ENCODE peak calls at places on chromosome 1, in eight cellular contexts. I, G, H, E, K, S, R and T are unnamed samples.

GRCh38 chr1:7389786-7390603 is 381.1 kb upstream of the VAMP3 start:
- DNase-seq in I (no peak), G (no peak), H (no peak), E (no peak), K (no peak), S (no peak), R (no peak), T (no peak)

GRCh38 chr1:229579101-229579651 is 20.7 kb upstream of the ABCB10 start:
- DNase-seq in I (peak), G (peak), H (peak), E (peak), K (peak), S (no peak), R (peak), T (peak)

GRCh38 chr1:154759196-154759595 is 110.9 kb downstream of the KCNN3 start:
- DNase-seq in I (no peak), G (no peak), H (no peak), E (no peak), K (no peak), S (no peak), R (no peak), T (no peak)

GRCh38 chr1:240304466-240304865 is 212.8 kb downstream of the FMN2 start:
- DNase-seq in I (no peak), G (no peak), H (no peak), E (no peak), K (no peak), S (no peak), R (no peak), T (no peak)

GRCh38 chr1:33275200-33275599 is 18.9 kb downstream of the ZNF362 start:
- DNase-seq in I (no peak), G (no peak), H (no peak), E (no peak), K (no peak), S (no peak), R (no peak), T (no peak)

GRCh38 chr1:190608282-190608681 is 130.6 kb upstream of the BRINP3 start:
- DNase-seq in I (no peak), G (no peak), H (no peak), E (no peak), K (no peak), S (no peak), R (no peak), T (no peak)

GRCh38 chr1:116855220-116855619 is 54.5 kb upstream of the PTGFRN start:
- DNase-seq in I (peak), G (peak), H (no peak), E (no peak), K (peak), S (no peak), R (peak), T (no peak)

GRCh38 chr1:81802601-81803422 is 2.1 kb downstream of the ADGRL2 start:
- DNase-seq in I (peak), G (peak), H (peak), E (no peak), K (peak), S (peak), R (peak), T (peak)

GRCh38 chr1:15956150-15956549 is 19.8 kb downstream of the ZBTB17 start:
- DNase-seq in I (no peak), G (no peak), H (no peak), E (no peak), K (peak), S (peak), R (peak), T (no peak)

GRCh38 chr1:161139765-161140164 is 7.3 kb upstream of the DEDD start:
- DNase-seq in I (no peak), G (no peak), H (peak), E (no peak), K (peak), S (peak), R (peak), T (peak)

GRCh38 chr1:159079518-159079917 is 3.0 kb upstream of the AIM2 start:
- DNase-seq in I (no peak), G (no peak), H (no peak), E (no peak), K (no peak), S (no peak), R (no peak), T (no peak)

GRCh38 chr1:201990427-201990826 is 8.0 kb downstream of the RNPEP start:
- DNase-seq in I (no peak), G (peak), H (no peak), E (no peak), K (no peak), S (no peak), R (no peak), T (no peak)

GRCh38 chr1:175673236-175674150 is 69.9 kb downstream of the TNR start:
- DNase-seq in I (no peak), G (no peak), H (peak), E (peak), K (no peak), S (no peak), R (no peak), T (peak)

GRCh38 chr1:51648180-51649109 is 31.6 kb downstream of the OSBPL9 start:
- DNase-seq in I (no peak), G (no peak), H (peak), E (no peak), K (peak), S (peak), R (peak), T (no peak)

GRCh38 chr1:61318319-61319125 is 236.2 kb downstream of the NFIA start:
- DNase-seq in I (peak), G (no peak), H (peak), E (peak), K (peak), S (peak), R (peak), T (peak)

GRCh38 chr1:89546082-89546889 is 21.7 kb downstream of the LRRC8B start:
- DNase-seq in I (no peak), G (no peak), H (peak), E (no peak), K (peak), S (no peak), R (peak), T (no peak)

GRCh38 chr1:17752356-17752755 is 2.8 kb upstream of the ACTL8 start:
- DNase-seq in I (no peak), G (no peak), H (no peak), E (no peak), K (no peak), S (no peak), R (no peak), T (no peak)

GRCh38 chr1:17757426-17757825 is 2.3 kb downstream of the ACTL8 start:
- DNase-seq in I (no peak), G (no peak), H (no peak), E (no peak), K (no peak), S (no peak), R (no peak), T (no peak)

GRCh38 chr1:17759114-17759513 is 4.0 kb downstream of the ACTL8 start:
- DNase-seq in I (no peak), G (no peak), H (no peak), E (no peak), K (no peak), S (no peak), R (no peak), T (no peak)

DNA sequence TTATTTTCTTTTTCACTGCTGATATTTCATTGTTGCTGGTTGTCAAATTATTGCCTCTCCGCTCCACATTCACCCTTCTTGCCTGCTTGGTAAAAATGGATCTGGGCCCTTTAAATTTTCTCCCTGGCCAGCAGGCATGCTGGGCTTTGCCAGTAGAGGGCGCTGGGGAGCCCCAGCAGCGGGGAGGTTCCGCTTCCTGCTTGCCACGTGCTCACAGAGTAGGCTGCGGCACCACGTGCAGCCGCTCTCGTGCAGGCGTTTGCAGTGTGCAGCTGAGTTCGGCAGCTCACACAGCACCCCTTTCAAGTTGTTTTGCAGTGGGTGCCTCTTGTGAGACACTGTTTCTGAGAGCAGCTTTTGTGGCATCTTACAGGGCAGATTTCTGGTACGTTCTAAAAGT is at the start of gene ACTL8:
- DNase-seq in I (no peak), G (no peak), H (no peak), E (no peak), K (no peak), S (no peak), R (no peak), T (no peak)
- TF ChIP-seq CTCF in I (no peak), G (no peak), H (peak), E (peak), K (peak), S (peak), R (peak), T (no peak)

GRCh38 chr1:12320516-12320915 is 90.7 kb downstream of the VPS13D start:
- DNase-seq in I (no peak), G (no peak), H (no peak), E (no peak), K (no peak), S (no peak), R (no peak), T (no peak)
- TF ChIP-seq CTCF in I (no peak), G (no peak), H (no peak), E (no peak), K (no peak), S (no peak), R (no peak), T (no peak)

GRCh38 chr1:162197615-162198497 is 128.4 kb downstream of the NOS1AP start:
- DNase-seq in I (no peak), G (no peak), H (no peak), E (no peak), K (no peak), S (no peak), R (no peak), T (no peak)
- TF ChIP-seq CTCF in I (no peak), G (no peak), H (no peak), E (no peak), K (no peak), S (no peak), R (no peak), T (no peak)

DNA sequence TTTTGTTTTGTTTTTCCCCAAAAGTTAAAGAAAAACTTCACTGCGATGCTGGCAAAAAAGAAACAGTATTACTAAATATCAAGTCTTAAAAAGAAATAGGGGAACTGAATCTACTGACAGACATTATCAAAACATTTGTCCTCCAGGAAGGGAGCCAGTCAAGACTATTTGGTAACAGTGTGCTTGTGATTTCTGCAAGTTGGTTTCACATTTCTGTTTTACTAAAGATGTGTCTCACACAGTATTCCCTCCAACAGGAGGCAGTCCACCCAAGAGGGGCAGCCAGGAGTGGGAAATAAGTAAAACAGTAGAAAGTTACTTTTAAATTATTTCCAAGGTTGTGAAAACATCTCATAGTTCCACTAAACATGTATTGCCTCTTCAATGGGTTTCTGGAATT is 74.4 kb upstream of the SDC3 start:
- DNase-seq in I (no peak), G (no peak), H (peak), E (peak), K (peak), S (no peak), R (no peak), T (peak)
- TF ChIP-seq CTCF in I (no peak), G (peak), H (peak), E (no peak), K (peak), S (peak), R (no peak), T (peak)

GRCh38 chr1:103948526-103948925 is 198.8 kb downstream of the AMY1C start:
- DNase-seq in I (no peak), G (no peak), H (peak), E (no peak), K (peak), S (peak), R (peak), T (no peak)
- TF ChIP-seq CTCF in I (no peak), G (no peak), H (no peak), E (peak), K (no peak), S (no peak), R (no peak), T (peak)

GRCh38 chr1:232635279-232635678 is 5.3 kb upstream of the SIPA1L2 start:
- DNase-seq in I (no peak), G (no peak), H (no peak), E (no peak), K (no peak), S (no peak), R (no peak), T (no peak)
- TF ChIP-seq CTCF in I (no peak), G (no peak), H (no peak), E (no peak), K (no peak), S (no peak), R (no peak), T (peak)

DNA sequence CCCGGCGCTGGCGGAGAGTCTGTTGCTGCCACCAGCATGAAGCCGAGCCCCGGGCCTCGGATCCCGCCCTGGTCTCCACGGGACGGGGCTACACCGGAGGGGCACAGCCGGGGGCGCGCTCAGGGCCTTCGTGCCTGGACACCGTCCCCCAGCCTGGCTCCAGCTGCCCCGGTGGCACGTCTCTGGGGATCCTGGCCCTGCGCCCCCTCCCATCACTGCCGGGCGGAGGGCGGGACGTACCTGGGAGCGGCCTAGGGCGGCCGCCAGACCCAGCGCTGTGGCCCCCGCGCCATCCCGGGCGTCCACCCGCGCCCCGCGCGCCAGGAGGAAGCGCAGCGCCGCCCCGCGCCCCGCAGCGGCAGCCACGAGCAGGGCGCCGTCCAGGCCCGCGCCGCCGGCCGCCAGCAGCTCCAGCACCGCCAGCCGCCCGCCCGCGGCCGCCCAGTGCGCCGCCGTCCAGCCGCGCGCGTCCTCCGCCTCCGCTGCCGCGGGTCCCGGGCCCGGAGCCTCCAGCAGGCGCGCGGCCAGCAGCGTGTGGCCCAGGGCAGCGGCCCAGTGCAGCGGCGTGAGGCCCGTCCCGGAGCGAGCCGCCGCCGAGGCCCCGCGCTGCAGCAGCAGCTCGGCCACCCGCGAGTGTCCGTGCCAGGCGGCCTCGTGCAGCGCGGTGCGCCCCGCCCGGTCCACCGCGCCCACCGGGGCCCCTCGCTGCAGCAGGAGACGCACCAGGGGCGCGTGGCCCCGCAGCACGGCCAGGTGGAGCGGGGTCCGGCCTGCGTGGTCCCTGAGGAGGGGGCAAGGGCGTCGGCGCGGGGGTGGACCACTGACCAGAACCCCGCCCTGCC is 1.0 kb downstream of the ANKRD65 start:
- DNase-seq in I (no peak), G (no peak), H (no peak), E (no peak), K (no peak), S (no peak), R (peak), T (peak)
- TF ChIP-seq CTCF in I (no peak), G (peak), H (no peak), E (no peak), K (no peak), S (no peak), R (no peak), T (no peak)

DNA sequence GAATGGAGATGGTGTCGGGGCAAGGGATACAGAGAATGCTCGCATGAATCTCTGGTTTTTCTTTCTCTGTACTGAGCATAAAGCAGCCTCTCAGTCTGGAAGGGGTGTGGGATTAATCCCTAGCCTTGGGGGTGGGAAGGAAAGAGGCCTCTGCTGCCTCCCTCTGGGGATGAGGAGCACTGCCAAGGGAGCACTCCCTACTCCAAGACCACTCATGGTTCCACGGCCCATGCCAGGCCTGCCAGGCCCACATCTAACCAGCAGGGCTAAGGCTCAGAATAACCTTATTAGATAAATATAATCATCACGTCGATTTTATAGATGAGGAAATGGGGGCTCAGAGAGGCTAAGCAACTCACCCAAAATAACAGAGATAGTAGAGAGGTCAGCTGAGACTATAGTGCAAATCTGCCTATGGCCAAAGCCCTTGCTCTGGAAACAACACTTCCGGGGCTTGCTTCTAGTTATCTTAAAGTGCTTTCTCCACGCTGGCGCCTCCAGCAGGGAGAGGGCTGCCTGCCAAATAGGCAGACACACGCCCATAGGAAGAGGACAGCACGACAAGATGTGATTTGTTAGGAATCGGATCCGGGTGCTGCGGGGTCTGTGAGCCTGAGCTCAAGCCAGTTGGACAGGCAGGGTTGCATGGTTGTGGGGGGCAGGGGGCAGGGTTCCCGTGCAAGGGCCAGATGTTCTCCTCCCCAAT is 522 bp downstream of the TEX35 start:
- DNase-seq in I (no peak), G (peak), H (peak), E (no peak), K (peak), S (peak), R (peak), T (no peak)
- TF ChIP-seq CTCF in I (no peak), G (no peak), H (peak), E (no peak), K (peak), S (no peak), R (no peak), T (peak)

GRCh38 chr1:27616441-27616840 is 12.5 kb upstream of the AHDC1 start:
- DNase-seq in I (no peak), G (no peak), H (no peak), E (no peak), K (no peak), S (no peak), R (no peak), T (no peak)
- TF ChIP-seq CTCF in I (no peak), G (no peak), H (peak), E (peak), K (peak), S (peak), R (peak), T (peak)